ENCODE peak calls at places on chromosomes 11 and 22, in ten cellular contexts. M, E, S, W, V, H, R, F, C and A are unnamed samples.

GRCh38 chr11:21622995-21623394 is 569.9 kb upstream of the ANO5 start:
- DNase-seq in W (no peak), H (no peak), E (no peak), R (no peak), F (no peak), M (no peak), C (no peak), S (no peak), V (no peak), A (no peak)

GRCh38 chr22:18119409-18120110 is 9.0 kb downstream of the TUBA8 start:
- DNase-seq in F (no peak), W (no peak), H (no peak), S (no peak), E (no peak), R (no peak), C (no peak), V (no peak), M (no peak), A (peak)

GRCh38 chr11:76240666-76241065 is 34.4 kb upstream of the WNT11 start:
- DNase-seq in C (no peak), M (no peak), W (no peak), F (no peak), E (no peak), V (no peak), R (no peak), H (peak), S (no peak), A (no peak)

GRCh38 chr11:87779276-87780067 is 395.8 kb downstream of the RAB38 start:
- DNase-seq in F (no peak), C (no peak), M (no peak), V (no peak), W (no peak), H (no peak), R (no peak), S (no peak), E (no peak), A (peak)

GRCh38 chr11:57288771-57289579 is 35.8 kb downstream of the TNKS1BP1 start:
- DNase-seq in S (no peak), R (peak), C (no peak), W (no peak), F (no peak), H (no peak), E (peak), M (no peak), V (no peak), A (no peak)

GRCh38 chr11:65646921-65647701 is 9.2 kb downstream of the SIPA1 start:
- DNase-seq in C (peak), V (no peak), R (no peak), F (peak), M (peak), W (peak), S (no peak), E (peak), H (peak), A (no peak)

GRCh38 chr11:30583505-30584280 is 2.5 kb downstream of the MPPED2 start:
- DNase-seq in W (no peak), R (no peak), S (no peak), H (no peak), M (peak), E (no peak), F (peak), V (no peak), C (peak), A (no peak)

GRCh38 chr11:70606248-70606950 is 208.1 kb downstream of the CTTN start:
- DNase-seq in C (no peak), F (no peak), M (no peak), H (no peak), S (no peak), E (no peak), V (no peak), R (no peak), W (no peak), A (no peak)

GRCh38 chr11:66728760-66729385 is at the start of gene SPTBN2:
- DNase-seq in V (no peak), S (no peak), F (peak), R (no peak), W (no peak), E (peak), H (no peak), M (peak), C (no peak), A (no peak)

GRCh38 chr22:42986115-42986514 is 28.8 kb downstream of the PACSIN2 start:
- DNase-seq in S (no peak), R (no peak), E (no peak), F (no peak), V (no peak), C (no peak), W (no peak), M (no peak), H (no peak), A (no peak)

GRCh38 chr11:97471480-97471879 is 1081.7 kb downstream of the JRKL start:
- DNase-seq in R (no peak), H (peak), S (no peak), W (no peak), C (no peak), F (no peak), M (no peak), E (no peak), V (no peak), A (no peak)

GRCh38 chr22:37994049-37994448 is 9.7 kb upstream of the SOX10 start:
- DNase-seq in M (no peak), E (no peak), W (no peak), H (no peak), R (no peak), C (no peak), F (no peak), S (no peak), V (no peak), A (no peak)

GRCh38 chr11:134157451-134157850 is 66.3 kb downstream of the NCAPD3 start:
- DNase-seq in S (no peak), W (no peak), R (no peak), F (no peak), C (no peak), M (no peak), E (no peak), H (no peak), V (no peak), A (no peak)

GRCh38 chr11:64222651-64223000 is 3.4 kb downstream of the TRPT1 start:
- DNase-seq in C (no peak), M (no peak), V (no peak), H (no peak), R (no peak), F (no peak), S (no peak), W (no peak), E (no peak), A (no peak)

GRCh38 chr11:74487875-74488274 is 5.6 kb downstream of the LIPT2 start:
- DNase-seq in C (no peak), H (no peak), V (no peak), E (no peak), F (peak), M (peak), W (no peak), S (no peak), R (no peak), A (no peak)

GRCh38 chr22:35314161-35314942 is 14.7 kb downstream of the TOM1 start:
- DNase-seq in F (peak), C (no peak), R (no peak), V (peak), H (peak), W (no peak), E (no peak), M (no peak), S (no peak), A (peak)

GRCh38 chr22:46083383-46084350 is 66.7 kb upstream of the PPARA start:
- DNase-seq in F (no peak), R (no peak), V (peak), M (peak), W (no peak), S (no peak), C (no peak), E (no peak), H (peak), A (no peak)

GRCh38 chr11:121270286-121270685 is 22.3 kb upstream of the SC5D start:
- DNase-seq in F (no peak), M (no peak), V (no peak), R (no peak), W (no peak), C (no peak), E (no peak), H (no peak), S (no peak), A (no peak)

GRCh38 chr11:22207162-22207561 is 14.3 kb downstream of the ANO5 start:
- DNase-seq in V (no peak), W (no peak), M (no peak), H (no peak), R (no peak), E (no peak), C (no peak), S (no peak), F (no peak), A (no peak)

GRCh38 chr11:103035656-103036434 is 56.1 kb downstream of the DCUN1D5 start:
- DNase-seq in C (no peak), S (peak), H (no peak), M (peak), F (no peak), E (peak), V (no peak), W (peak), R (peak), A (no peak)

GRCh38 chr22:41504397-41504796 is 35.5 kb downstream of the ACO2 start:
- DNase-seq in S (no peak), W (no peak), E (no peak), H (no peak), R (no peak), M (no peak), V (no peak), C (no peak), F (no peak), A (peak)

GRCh38 chr11:61275191-61275590 is 19.9 kb downstream of the VWCE start:
- DNase-seq in H (no peak), S (no peak), F (no peak), C (no peak), E (no peak), R (no peak), M (no peak), W (no peak), V (no peak), A (no peak)

GRCh38 chr11:86245369-86246292 is 1.1 kb downstream of the EED start:
- DNase-seq in R (no peak), E (peak), V (no peak), F (peak), H (peak), W (peak), S (no peak), C (no peak), M (peak), A (no peak)

GRCh38 chr11:110565344-110565684 is 135.6 kb downstream of the FDX1 start:
- DNase-seq in H (no peak), R (no peak), W (no peak), F (peak), M (no peak), S (no peak), E (peak), V (no peak), C (no peak), A (no peak)

GRCh38 chr22:27405672-27406388 is 395.7 kb downstream of the MN1 start:
- DNase-seq in R (no peak), F (peak), C (peak), H (no peak), V (no peak), M (peak), E (no peak), S (no peak), W (peak), A (peak)

GRCh38 chr22:28883917-28884753 is 763 bp downstream of the ZNRF3 start:
- DNase-seq in E (peak), H (peak), M (peak), W (peak), R (no peak), V (no peak), C (peak), F (peak), S (no peak), A (no peak)

GRCh38 chr11:122344281-122344680 is 228.3 kb upstream of the BLID start:
- DNase-seq in C (no peak), V (no peak), R (peak), W (no peak), M (no peak), S (no peak), E (peak), F (no peak), H (no peak), A (no peak)

GRCh38 chr22:38080847-38081635 is 2.9 kb downstream of the SLC16A8 start:
- DNase-seq in R (no peak), C (peak), E (peak), H (peak), V (no peak), S (no peak), F (peak), M (peak), W (no peak), A (no peak)

GRCh38 chr22:46066691-46067090 is 83.6 kb upstream of the PPARA start:
- DNase-seq in M (peak), E (peak), V (peak), C (no peak), W (no peak), H (peak), R (no peak), S (no peak), F (no peak), A (no peak)

GRCh38 chr22:25062378-25063095 is 110.0 kb downstream of the KIAA1671 start:
- DNase-seq in V (no peak), H (peak), W (no peak), E (no peak), R (no peak), C (no peak), S (no peak), M (no peak), F (no peak), A (no peak)

GRCh38 chr11:58562375-58562800 is 13.3 kb downstream of the LPXN start:
- DNase-seq in R (no peak), S (no peak), V (no peak), H (no peak), E (no peak), C (no peak), F (no peak), W (no peak), M (no peak), A (no peak)

GRCh38 chr11:97972731-97973130 is 1048.0 kb upstream of the CNTN5 start:
- DNase-seq in V (no peak), W (no peak), S (no peak), H (no peak), E (no peak), C (no peak), F (no peak), R (no peak), M (no peak), A (no peak)

GRCh38 chr22:36104988-36105387 is 55.6 kb downstream of the APOL3 start:
- DNase-seq in E (peak), R (no peak), H (no peak), F (no peak), M (no peak), C (no peak), V (no peak), W (no peak), S (no peak), A (no peak)

GRCh38 chr11:111923351-111923788 is 4.7 kb downstream of the C11orf52 start:
- DNase-seq in M (no peak), F (no peak), E (peak), W (no peak), V (no peak), S (no peak), H (no peak), R (no peak), C (no peak), A (no peak)
- H3K27ac ChIP-seq in M (peak), F (no peak), E (peak), W (peak), V (peak), S (no peak), H (peak), R (peak), C (peak), A (peak)

GRCh38 chr11:14539867-14540475 is 19.8 kb upstream of the PSMA1 start:
- DNase-seq in W (no peak), S (no peak), F (no peak), H (no peak), E (no peak), V (no peak), M (no peak), C (no peak), R (no peak), A (no peak)
- H3K27ac ChIP-seq in W (no peak), S (no peak), F (no peak), H (no peak), E (no peak), V (no peak), M (peak), C (no peak), R (no peak), A (no peak)

DNA sequence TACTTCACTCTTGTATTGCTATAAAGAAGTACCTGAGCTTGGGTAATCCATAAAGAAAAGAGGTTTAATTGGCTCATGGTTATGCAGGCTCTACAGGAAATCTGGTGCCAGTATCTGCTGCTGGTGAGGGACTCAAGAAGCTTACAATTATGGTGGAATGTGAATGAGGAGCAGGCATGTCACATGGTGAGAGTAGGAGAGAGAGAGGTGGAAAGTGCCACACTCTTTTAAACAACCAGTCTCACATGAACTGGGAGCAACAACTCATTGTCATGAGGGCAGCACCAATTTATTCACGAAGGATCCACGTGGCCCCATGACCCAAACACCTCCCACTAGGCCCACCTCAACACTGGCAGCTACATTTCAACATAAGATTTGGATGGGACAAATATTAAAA is 24.6 kb upstream of the IGLL5 start:
- DNase-seq in S (no peak), M (no peak), W (no peak), H (no peak), E (no peak), F (no peak), C (no peak), R (no peak), V (no peak), A (no peak)
- H3K27ac ChIP-seq in S (no peak), M (no peak), W (no peak), H (no peak), E (no peak), F (no peak), C (no peak), R (no peak), V (no peak), A (no peak)

GRCh38 chr22:40310771-40311120 is 35.6 kb upstream of the ADSL start:
- DNase-seq in E (no peak), R (no peak), V (no peak), C (no peak), H (no peak), M (no peak), S (no peak), F (no peak), W (no peak), A (no peak)
- H3K27ac ChIP-seq in E (peak), R (peak), V (peak), C (no peak), H (no peak), M (no peak), S (no peak), F (no peak), W (no peak), A (peak)

GRCh38 chr11:131938321-131938751 is 567.9 kb downstream of the NTM start:
- DNase-seq in S (peak), F (no peak), V (no peak), C (peak), R (no peak), E (peak), H (no peak), M (no peak), W (no peak), A (no peak)
- H3K27ac ChIP-seq in S (no peak), F (no peak), V (no peak), C (no peak), R (no peak), E (no peak), H (no peak), M (no peak), W (no peak), A (no peak)

GRCh38 chr11:73242291-73243092 is 24.4 kb downstream of the P2RY2 start:
- DNase-seq in R (peak), S (peak), W (peak), V (no peak), H (peak), F (peak), C (peak), M (peak), E (peak), A (peak)
- H3K27ac ChIP-seq in R (no peak), S (peak), W (no peak), V (no peak), H (peak), F (no peak), C (no peak), M (no peak), E (no peak), A (peak)

GRCh38 chr11:118883004-118883367 is 706 bp upstream of the CXCR5 start:
- DNase-seq in C (no peak), H (no peak), F (no peak), M (no peak), R (no peak), S (no peak), V (no peak), E (no peak), W (no peak), A (no peak)
- H3K27ac ChIP-seq in C (no peak), H (peak), F (no peak), M (no peak), R (no peak), S (no peak), V (no peak), E (no peak), W (no peak), A (no peak)